ENCODE peak calls at places on chromosomes 16 and 17, in six cellular contexts. I, P, K, S, X and Q are unnamed samples.

GRCh38 chr16:28935924-28936783 is 4.4 kb downstream of the CD19 start:
- DNase-seq in I (peak), P (peak), K (peak), S (peak), X (no peak), Q (peak)

GRCh38 chr16:27818231-27818630 is 245.3 kb downstream of the GSG1L start:
- DNase-seq in I (no peak), P (no peak), K (no peak), S (no peak), X (no peak), Q (no peak)

GRCh38 chr17:52995127-52995526 is 827.6 kb upstream of the KIF2B start:
- DNase-seq in I (no peak), P (no peak), K (no peak), S (no peak), X (no peak), Q (no peak)

GRCh38 chr17:62735027-62735651 is 73.0 kb downstream of the MARCHF10 start:
- DNase-seq in I (no peak), P (no peak), K (no peak), S (no peak), X (no peak), Q (peak)

GRCh38 chr17:30519707-30520106 is 42.5 kb downstream of the GOSR1 start:
- DNase-seq in I (peak), P (peak), K (peak), S (no peak), X (no peak), Q (peak)

GRCh38 chr17:4485676-4486646 is 12.7 kb upstream of the SPNS2 start:
- DNase-seq in I (no peak), P (peak), K (no peak), S (no peak), X (no peak), Q (no peak)

GRCh38 chr17:67194134-67194533 is 50.9 kb downstream of the HELZ start:
- DNase-seq in I (peak), P (no peak), K (no peak), S (no peak), X (no peak), Q (no peak)

GRCh38 chr17:59798111-59798510 is 90.7 kb downstream of the VMP1 start:
- DNase-seq in I (no peak), P (no peak), K (no peak), S (no peak), X (no peak), Q (no peak)

GRCh38 chr17:43338886-43339516 is 59.8 kb upstream of the ARL4D start:
- DNase-seq in I (no peak), P (peak), K (no peak), S (peak), X (peak), Q (peak)

GRCh38 chr16:73092236-73092781 is 44.4 kb upstream of the ZFHX3 start:
- DNase-seq in I (no peak), P (no peak), K (no peak), S (no peak), X (no peak), Q (no peak)